ENCODE peak calls at places on chromosomes 3 and 15, in five cellular contexts. One of them, this sample, is unnamed.

GRCh38 chr3:158711886-158712285 is 20.4 kb downstream of the RARRES1 start:
- DNase-seq in kidney epithelial cell: no peak
- DNase-seq in stimulated activated CD4-positive, alpha-beta T cell treated with anti-CD3 and anti-CD28 coated beads, Interleukin-2, amount 100 ng/mL, for 48 hours: no peak
- DNase-seq in transverse colon: no peak
- DNase-seq in T-helper 9 cell: no peak
- DNase-seq in this sample: no peak

GRCh38 chr15:31278544-31279220 is 48.0 kb upstream of the KLF13 start:
- DNase-seq in kidney epithelial cell: no peak
- DNase-seq in stimulated activated CD4-positive, alpha-beta T cell treated with anti-CD3 and anti-CD28 coated beads, Interleukin-2, amount 100 ng/mL, for 48 hours: no peak
- DNase-seq in transverse colon: no peak
- DNase-seq in T-helper 9 cell: no peak
- DNase-seq in this sample: no peak

GRCh38 chr3:26247669-26248068 is 374.9 kb upstream of the LRRC3B start:
- DNase-seq in kidney epithelial cell: no peak
- DNase-seq in stimulated activated CD4-positive, alpha-beta T cell treated with anti-CD3 and anti-CD28 coated beads, Interleukin-2, amount 100 ng/mL, for 48 hours: no peak
- DNase-seq in transverse colon: no peak
- DNase-seq in T-helper 9 cell: no peak
- DNase-seq in this sample: no peak

GRCh38 chr15:90099072-90099867 is 3.0 kb downstream of the IDH2 start:
- DNase-seq in kidney epithelial cell: no peak
- DNase-seq in stimulated activated CD4-positive, alpha-beta T cell treated with anti-CD3 and anti-CD28 coated beads, Interleukin-2, amount 100 ng/mL, for 48 hours: no peak
- DNase-seq in transverse colon: peak; percentile 48
- DNase-seq in T-helper 9 cell: no peak
- DNase-seq in this sample: no peak

GRCh38 chr15:74786659-74787165 is 4.8 kb downstream of the CSK start:
- DNase-seq in kidney epithelial cell: no peak
- DNase-seq in stimulated activated CD4-positive, alpha-beta T cell treated with anti-CD3 and anti-CD28 coated beads, Interleukin-2, amount 100 ng/mL, for 48 hours: no peak
- DNase-seq in transverse colon: no peak
- DNase-seq in T-helper 9 cell: no peak
- DNase-seq in this sample: no peak

GRCh38 chr3:178845446-178846118 is 226.0 kb downstream of the ZMAT3 start:
- DNase-seq in kidney epithelial cell: peak; percentile 2
- DNase-seq in stimulated activated CD4-positive, alpha-beta T cell treated with anti-CD3 and anti-CD28 coated beads, Interleukin-2, amount 100 ng/mL, for 48 hours: no peak
- DNase-seq in transverse colon: no peak
- DNase-seq in T-helper 9 cell: no peak
- DNase-seq in this sample: no peak

GRCh38 chr15:100651253-100651652 is 48.9 kb downstream of the ASB7 start:
- DNase-seq in kidney epithelial cell: no peak
- DNase-seq in stimulated activated CD4-positive, alpha-beta T cell treated with anti-CD3 and anti-CD28 coated beads, Interleukin-2, amount 100 ng/mL, for 48 hours: no peak
- DNase-seq in transverse colon: no peak
- DNase-seq in T-helper 9 cell: no peak
- DNase-seq in this sample: no peak

GRCh38 chr3:28050895-28051294 is 190.5 kb upstream of the CMC1 start:
- DNase-seq in kidney epithelial cell: no peak
- DNase-seq in stimulated activated CD4-positive, alpha-beta T cell treated with anti-CD3 and anti-CD28 coated beads, Interleukin-2, amount 100 ng/mL, for 48 hours: peak; percentile 29
- DNase-seq in transverse colon: peak; percentile 21
- DNase-seq in T-helper 9 cell: no peak
- DNase-seq in this sample: no peak

GRCh38 chr15:63042879-63043340 is 363 bp downstream of the TPM1 start:
- DNase-seq in kidney epithelial cell: no peak
- DNase-seq in stimulated activated CD4-positive, alpha-beta T cell treated with anti-CD3 and anti-CD28 coated beads, Interleukin-2, amount 100 ng/mL, for 48 hours: no peak
- DNase-seq in transverse colon: no peak
- DNase-seq in T-helper 9 cell: no peak
- DNase-seq in this sample: no peak

GRCh38 chr15:91165850-91166249 is 65.8 kb downstream of the SV2B start:
- DNase-seq in kidney epithelial cell: no peak
- DNase-seq in stimulated activated CD4-positive, alpha-beta T cell treated with anti-CD3 and anti-CD28 coated beads, Interleukin-2, amount 100 ng/mL, for 48 hours: no peak
- DNase-seq in transverse colon: no peak
- DNase-seq in T-helper 9 cell: no peak
- DNase-seq in this sample: no peak

GRCh38 chr15:76468722-76469121 is 132.1 kb downstream of the ISL2 start:
- DNase-seq in kidney epithelial cell: no peak
- DNase-seq in stimulated activated CD4-positive, alpha-beta T cell treated with anti-CD3 and anti-CD28 coated beads, Interleukin-2, amount 100 ng/mL, for 48 hours: no peak
- DNase-seq in transverse colon: no peak
- DNase-seq in T-helper 9 cell: no peak
- DNase-seq in this sample: no peak

GRCh38 chr3:63228677-63229076 is 49.4 kb upstream of the SYNPR start:
- DNase-seq in kidney epithelial cell: no peak
- DNase-seq in stimulated activated CD4-positive, alpha-beta T cell treated with anti-CD3 and anti-CD28 coated beads, Interleukin-2, amount 100 ng/mL, for 48 hours: no peak
- DNase-seq in transverse colon: no peak
- DNase-seq in T-helper 9 cell: no peak
- DNase-seq in this sample: no peak

GRCh38 chr3:114775395-114775794 is 371.7 kb downstream of the ZBTB20 start:
- DNase-seq in kidney epithelial cell: no peak
- DNase-seq in stimulated activated CD4-positive, alpha-beta T cell treated with anti-CD3 and anti-CD28 coated beads, Interleukin-2, amount 100 ng/mL, for 48 hours: no peak
- DNase-seq in transverse colon: no peak
- DNase-seq in T-helper 9 cell: no peak
- DNase-seq in this sample: no peak

GRCh38 chr3:167031364-167032049 is 348.6 kb downstream of the ZBBX start:
- DNase-seq in kidney epithelial cell: no peak
- DNase-seq in stimulated activated CD4-positive, alpha-beta T cell treated with anti-CD3 and anti-CD28 coated beads, Interleukin-2, amount 100 ng/mL, for 48 hours: no peak
- DNase-seq in transverse colon: no peak
- DNase-seq in T-helper 9 cell: no peak
- DNase-seq in this sample: no peak

GRCh38 chr15:58147151-58147550 is 9.0 kb downstream of the AQP9 start:
- DNase-seq in kidney epithelial cell: peak; percentile 94
- DNase-seq in stimulated activated CD4-positive, alpha-beta T cell treated with anti-CD3 and anti-CD28 coated beads, Interleukin-2, amount 100 ng/mL, for 48 hours: no peak
- DNase-seq in transverse colon: no peak
- DNase-seq in T-helper 9 cell: no peak
- DNase-seq in this sample: no peak

GRCh38 chr3:42166662-42167300 is 75.6 kb downstream of the TRAK1 start:
- DNase-seq in kidney epithelial cell: no peak
- DNase-seq in stimulated activated CD4-positive, alpha-beta T cell treated with anti-CD3 and anti-CD28 coated beads, Interleukin-2, amount 100 ng/mL, for 48 hours: no peak
- DNase-seq in transverse colon: no peak
- DNase-seq in T-helper 9 cell: no peak
- DNase-seq in this sample: no peak

GRCh38 chr15:89647191-89647851 is 7.9 kb downstream of the KIF7 start:
- DNase-seq in kidney epithelial cell: no peak
- DNase-seq in stimulated activated CD4-positive, alpha-beta T cell treated with anti-CD3 and anti-CD28 coated beads, Interleukin-2, amount 100 ng/mL, for 48 hours: peak; percentile 77
- DNase-seq in transverse colon: peak; percentile 86
- DNase-seq in T-helper 9 cell: peak; percentile 51
- DNase-seq in this sample: peak; percentile 6

GRCh38 chr3:187798126-187798525 is 52.9 kb upstream of the BCL6 start:
- DNase-seq in kidney epithelial cell: no peak
- DNase-seq in stimulated activated CD4-positive, alpha-beta T cell treated with anti-CD3 and anti-CD28 coated beads, Interleukin-2, amount 100 ng/mL, for 48 hours: no peak
- DNase-seq in transverse colon: no peak
- DNase-seq in T-helper 9 cell: no peak
- DNase-seq in this sample: no peak

GRCh38 chr3:138479355-138479964 is 45.0 kb downstream of the ESYT3 start:
- DNase-seq in kidney epithelial cell: no peak
- DNase-seq in stimulated activated CD4-positive, alpha-beta T cell treated with anti-CD3 and anti-CD28 coated beads, Interleukin-2, amount 100 ng/mL, for 48 hours: peak; percentile 13
- DNase-seq in transverse colon: no peak
- DNase-seq in T-helper 9 cell: no peak
- DNase-seq in this sample: no peak

GRCh38 chr3:99536555-99537314 is 101.7 kb upstream of the COL8A1 start:
- DNase-seq in kidney epithelial cell: no peak
- DNase-seq in stimulated activated CD4-positive, alpha-beta T cell treated with anti-CD3 and anti-CD28 coated beads, Interleukin-2, amount 100 ng/mL, for 48 hours: no peak
- DNase-seq in transverse colon: no peak
- DNase-seq in T-helper 9 cell: no peak
- DNase-seq in this sample: no peak

GRCh38 chr3:175398676-175399075 is 539.5 kb downstream of the NAALADL2 start:
- DNase-seq in kidney epithelial cell: no peak
- DNase-seq in stimulated activated CD4-positive, alpha-beta T cell treated with anti-CD3 and anti-CD28 coated beads, Interleukin-2, amount 100 ng/mL, for 48 hours: no peak
- DNase-seq in transverse colon: no peak
- DNase-seq in T-helper 9 cell: no peak
- DNase-seq in this sample: no peak